ENCODE peak calls at places on chromosomes 13 and 19, in seven cellular contexts. S is lung, C is IMR-90, B is ascending aorta, Y is fibroblast of lung, L is mammary epithelial cell, R is BE2C. X is an unnamed sample. For H3K4me1 and H3K27me3, the result is how much of the 10 kb centered on the place peaks cover.

GRCh38 chr19:3033595-3034193 is 4.6 kb upstream of the TLE2 start:
- DNase-seq in B (no peak), Y (no peak), S (no peak), R (no peak), L (no peak), C (no peak), X (no peak)

GRCh38 chr19:41792513-41793413 is 3.6 kb upstream of the CEACAM3 start:
- DNase-seq in C (peak), S (peak), B (no peak), R (peak), L (peak), Y (peak), X (peak)

GRCh38 chr13:27665761-27666160 is 44.1 kb downstream of the POLR1D start:
- DNase-seq in L (no peak), R (no peak), S (no peak), Y (no peak), B (no peak), C (no peak), X (no peak)

GRCh38 chr13:99043700-99044300 is 65.9 kb upstream of the DOCK9 start:
- DNase-seq in Y (no peak), L (no peak), S (no peak), C (no peak), R (no peak), B (no peak), X (no peak)

GRCh38 chr13:77544365-77544764 is 8.9 kb downstream of the SCEL start:
- DNase-seq in S (peak), L (no peak), B (no peak), Y (peak), C (no peak), R (peak), X (no peak)

GRCh38 chr13:99809931-99810330 is 161.6 kb downstream of the ZIC5 start:
- DNase-seq in Y (no peak), C (no peak), B (no peak), S (no peak), R (no peak), L (no peak), X (no peak)

GRCh38 chr19:664913-665443 is 2.0 kb upstream of the RNF126 start:
- DNase-seq in B (peak), C (peak), Y (peak), S (peak), R (peak), L (peak), X (peak)

GRCh38 chr19:51786651-51787494 is 8.1 kb upstream of the FPR3 start:
- DNase-seq in Y (no peak), B (no peak), C (no peak), L (no peak), S (no peak), R (no peak), X (no peak)

GRCh38 chr19:6849876-6850275 is 37.5 kb upstream of the ADGRE1 start:
- DNase-seq in B (no peak), L (no peak), R (no peak), Y (no peak), S (no peak), C (no peak), X (no peak)

GRCh38 chr13:113923376-113924063 is 50.4 kb downstream of the C13orf46 start:
- DNase-seq in L (no peak), S (no peak), C (no peak), B (peak), Y (no peak), R (no peak), X (no peak)

GRCh38 chr13:33272531-33273124 is 12.9 kb downstream of the STARD13 start:
- DNase-seq in R (no peak), Y (no peak), S (no peak), C (no peak), B (no peak), L (peak), X (no peak)

GRCh38 chr13:79171131-79172061 is 234.7 kb downstream of the RBM26 start:
- DNase-seq in C (no peak), Y (no peak), R (no peak), B (no peak), L (no peak), S (no peak), X (no peak)

GRCh38 chr19:4049432-4049831 is 17.3 kb downstream of the ZBTB7A start:
- DNase-seq in B (no peak), Y (no peak), R (no peak), S (no peak), C (no peak), L (no peak), X (no peak)

GRCh38 chr19:40519352-40520322 is 52.8 kb downstream of the SPTBN4 start:
- DNase-seq in C (peak), Y (peak), L (peak), B (no peak), S (no peak), R (no peak), X (no peak)

GRCh38 chr19:46621191-46622117 is 3.4 kb downstream of the PTGIR start:
- DNase-seq in R (no peak), C (peak), L (no peak), S (no peak), B (no peak), Y (no peak), X (no peak)
- H3K4me1 ChIP-seq in R (under half), C (under half), L (under half), S (under half), B (under half), Y (under half), X (half or more)

GRCh38 chr13:112097770-112098169 is 30.8 kb downstream of the SOX1 start:
- DNase-seq in L (no peak), S (no peak), C (no peak), B (no peak), Y (no peak), R (no peak), X (no peak)
- H3K27me3 ChIP-seq in L (under half), S (under half), C (under half), B (under half), Y (under half), R (half or more), X (under half)

DNA sequence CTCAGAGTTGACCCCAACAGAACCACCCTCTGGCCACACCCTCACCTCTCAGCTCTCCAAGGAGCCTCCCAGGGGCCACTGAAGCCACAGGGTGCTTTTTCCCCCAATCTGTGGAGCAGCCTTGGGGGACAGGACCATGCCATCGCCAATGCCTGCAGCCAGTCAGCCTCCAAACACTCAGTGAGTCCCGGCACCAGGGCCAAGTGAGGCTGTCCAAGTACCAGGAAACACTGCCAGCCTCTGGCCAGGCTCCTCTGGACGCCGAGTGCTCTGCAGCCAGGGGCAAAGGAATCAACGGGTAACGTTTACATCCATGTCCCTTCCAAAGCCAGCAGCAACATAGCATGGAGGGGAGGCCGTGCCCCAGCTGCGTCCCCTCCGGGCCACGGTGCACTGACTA is 9.5 kb upstream of the COMP start:
- DNase-seq in S (no peak), R (no peak), L (no peak), C (no peak), Y (no peak), B (no peak), X (no peak)
- H3K4me1 ChIP-seq in S (under half), R (under half), L (under half), C (under half), Y (under half), B (under half), X (under half)

GRCh38 chr19:49977846-49978245 is 16.9 kb upstream of the SIGLEC11 start:
- DNase-seq in L (no peak), S (no peak), Y (no peak), C (no peak), R (no peak), B (no peak), X (no peak)
- H3K27me3 ChIP-seq in L (under half), S (under half), Y (under half), C (under half), R (under half), B (under half), X (under half)

GRCh38 chr19:5102520-5102919 is 133.6 kb downstream of the KDM4B start:
- DNase-seq in B (no peak), Y (no peak), L (no peak), S (no peak), R (no peak), C (no peak), X (no peak)
- H3K4me1 ChIP-seq in B (under half), Y (under half), L (under half), S (under half), R (under half), C (under half), X (under half)

DNA sequence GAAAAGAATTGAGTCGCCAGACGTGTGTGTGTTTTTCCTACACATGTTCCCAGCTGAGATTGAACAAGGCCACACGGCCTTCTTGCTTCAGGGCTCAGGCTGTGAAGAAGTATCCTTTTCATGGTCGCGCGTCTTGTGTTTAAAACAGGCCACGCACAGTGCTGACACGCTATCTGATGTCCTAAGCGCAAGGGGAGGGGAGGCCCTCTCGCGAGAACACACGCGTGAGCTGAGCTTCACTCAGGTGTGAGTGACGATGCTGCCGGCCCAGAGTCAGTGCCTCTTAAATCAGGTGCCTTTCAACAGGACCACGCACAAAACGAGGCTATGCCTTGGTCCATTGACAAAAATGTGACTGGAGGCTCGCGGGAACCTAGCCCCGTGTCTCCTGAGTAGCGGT is 103.7 kb downstream of the TEX29 start:
- DNase-seq in C (no peak), S (no peak), L (no peak), Y (no peak), R (no peak), B (no peak), X (no peak)
- H3K27me3 ChIP-seq in C (under half), S (under half), L (under half), Y (under half), R (half or more), B (under half), X (under half)

GRCh38 chr13:30752991-30753616 is 17.8 kb downstream of the ALOX5AP start:
- DNase-seq in S (no peak), L (no peak), B (no peak), R (no peak), C (no peak), Y (no peak), X (no peak)
- H3K4me1 ChIP-seq in S (under half), L (under half), B (under half), R (under half), C (under half), Y (under half), X (under half)

GRCh38 chr19:19171110-19171672 is 1.1 kb upstream of the MEF2B start:
- DNase-seq in L (no peak), R (no peak), Y (no peak), B (no peak), S (no peak), C (no peak), X (no peak)

GRCh38 chr19:19165396-19165795 is 4.7 kb downstream of the MEF2B start:
- DNase-seq in S (no peak), C (no peak), L (no peak), R (no peak), B (no peak), Y (no peak), X (no peak)

GRCh38 chr19:19169236-19170052 is 619 bp downstream of the MEF2B start:
- DNase-seq in L (no peak), Y (no peak), R (no peak), C (no peak), B (no peak), S (no peak), X (no peak)

GRCh38 chr19:19170053-19170945 is at the start of gene MEF2B:
- DNase-seq in R (peak), L (peak), C (peak), Y (peak), S (peak), B (peak), X (peak)

GRCh38 chr19:19167612-19168011 is 2.5 kb downstream of the MEF2B start:
- DNase-seq in R (no peak), Y (no peak), B (no peak), C (no peak), L (no peak), S (no peak), X (no peak)
- H3K27me3 ChIP-seq in R (under half), Y (under half), B (under half), C (under half), L (under half), S (under half), X (under half)